ENCODE peak calls at places on chromosomes 7 and 10, in ten cellular contexts. Y is stimulated activated CD8-positive, alpha-beta memory T cell treated with anti-CD3 and anti-CD28 coated beads, Interleukin-15, amount 100 ng/mL, for 48 hours; Z is right cardiac atrium; D is effector memory CD8-positive, alpha-beta T cell; T is iris pigment epithelial cell; F is retina; N is NCI-H187; V is Calu3; J is DMS79 treated with DMSO at 0.1 percent for 48 hours; G is activated T-helper 9 cell treated with anti-CD3 and anti-CD28 coated beads, Interleukin-2, amount 50 U/mL, for 16 hours. C is an unnamed sample.

GRCh38 chr10:19676063-19676462 is 140.2 kb upstream of the PLXDC2 start:
- DNase-seq in N (no peak), J (no peak), Z (no peak), G (no peak), V (no peak), F (no peak), T (no peak), Y (no peak), D (no peak), C (no peak)

GRCh38 chr7:157774495-157774894 is 437.7 kb downstream of the DNAJB6 start:
- DNase-seq in N (no peak), Y (no peak), Z (no peak), D (no peak), V (no peak), J (no peak), T (no peak), F (no peak), G (no peak), C (no peak)

GRCh38 chr7:21944616-21945373 is 904 bp downstream of the CDCA7L start:
- DNase-seq in J (peak), G (peak), F (peak), Z (no peak), Y (no peak), D (no peak), N (no peak), T (peak), V (peak), C (peak)

GRCh38 chr7:107715531-107715930 is 28.4 kb upstream of the CBLL1 start:
- DNase-seq in V (no peak), F (no peak), Y (no peak), D (no peak), N (no peak), J (no peak), G (no peak), Z (no peak), T (peak), C (no peak)

GRCh38 chr7:81468516-81468915 is 301.3 kb downstream of the HGF start:
- DNase-seq in T (no peak), G (no peak), Z (no peak), J (no peak), D (no peak), N (no peak), V (no peak), F (no peak), Y (no peak), C (no peak)

GRCh38 chr10:91709394-91709798 is 76.5 kb upstream of the PPP1R3C start:
- DNase-seq in J (peak), T (peak), F (no peak), Y (no peak), D (no peak), N (no peak), Z (no peak), G (no peak), V (no peak), C (no peak)

GRCh38 chr10:89091501-89091900 is 100.9 kb downstream of the FAS start:
- DNase-seq in Y (no peak), F (no peak), N (no peak), D (no peak), Z (no peak), J (no peak), V (no peak), G (no peak), T (peak), C (no peak)

GRCh38 chr10:24926549-24926948 is 25.9 kb downstream of the PRTFDC1 start:
- DNase-seq in Y (no peak), N (no peak), V (no peak), F (no peak), T (no peak), Z (peak), D (no peak), G (no peak), J (no peak), C (no peak)

GRCh38 chr7:28984631-28985030 is 26.5 kb upstream of the TRIL start:
- DNase-seq in N (peak), D (no peak), G (no peak), T (peak), F (no peak), Y (no peak), Z (peak), V (peak), J (peak), C (no peak)

GRCh38 chr7:50727072-50727471 is 55.6 kb downstream of the GRB10 start:
- DNase-seq in Z (no peak), Y (no peak), N (no peak), T (peak), F (no peak), G (no peak), J (no peak), V (no peak), D (no peak), C (no peak)

GRCh38 chr10:20624642-20625041 is 272.5 kb downstream of the NEBL start:
- DNase-seq in G (no peak), J (no peak), Z (peak), F (no peak), V (no peak), T (no peak), Y (no peak), D (no peak), N (no peak), C (no peak)